ENCODE peak calls at places on chromosomes 4 and X, in seven cellular contexts. C, U, H, S, O, L and Y are unnamed samples.

GRCh38 chrX:152930516-152930915 is 32.6 kb downstream of the ZNF185 start:
- DNase-seq in C (no peak), U (no peak), H (no peak), S (no peak), O (no peak), L (no peak), Y (no peak)

GRCh38 chrX:23901805-23902204 is 5.9 kb downstream of the APOO start:
- DNase-seq in C (no peak), U (peak; percentile 26), H (peak; percentile 40), S (no peak), O (peak; percentile 72), L (no peak), Y (peak; percentile 11)

GRCh38 chr4:137253949-137254348 is 278.3 kb downstream of the PCDH18 start:
- DNase-seq in C (no peak), U (no peak), H (no peak), S (no peak), O (peak; percentile 36), L (no peak), Y (no peak)

GRCh38 chrX:2705036-2705435 is 13.9 kb downstream of the CD99 start:
- DNase-seq in C (no peak), U (no peak), H (no peak), S (no peak), O (no peak), L (no peak), Y (no peak)

GRCh38 chrX:78327370-78328048 is at the start of gene CYSLTR1:
- DNase-seq in C (no peak), U (no peak), H (no peak), S (no peak), O (no peak), L (peak; percentile 31), Y (no peak)

GRCh38 chr4:2044542-2045517 is 14.3 kb upstream of the NAT8L start:
- DNase-seq in C (no peak), U (no peak), H (no peak), S (no peak), O (no peak), L (no peak), Y (no peak)

GRCh38 chr4:101147283-101147682 is 200.0 kb downstream of the PPP3CA start:
- DNase-seq in C (no peak), U (no peak), H (no peak), S (no peak), O (no peak), L (no peak), Y (no peak)

GRCh38 chrX:115562492-115562872 is 1.5 kb downstream of the PLS3 start:
- DNase-seq in C (no peak), U (peak; percentile 3), H (peak; percentile 46), S (no peak), O (peak; percentile 55), L (no peak), Y (no peak)

GRCh38 chr4:73661646-73662119 is 41.4 kb upstream of the RASSF6 start:
- DNase-seq in C (no peak), U (no peak), H (no peak), S (no peak), O (peak; percentile 98), L (no peak), Y (no peak)

GRCh38 chr4:145299380-145300076 is 119.1 kb upstream of the OTUD4 start:
- DNase-seq in C (no peak), U (no peak), H (no peak), S (no peak), O (peak; percentile 88), L (no peak), Y (peak; percentile 36)

GRCh38 chr4:161815841-161816240 is 348.0 kb downstream of the FSTL5 start:
- DNase-seq in C (no peak), U (no peak), H (no peak), S (no peak), O (no peak), L (no peak), Y (no peak)

GRCh38 chr4:1471443-1472147 is 65.4 kb upstream of the NKX1-1 start:
- DNase-seq in C (peak; percentile 17), U (no peak), H (peak; percentile 28), S (no peak), O (no peak), L (no peak), Y (no peak)

GRCh38 chr4:1967512-1968149 is 41.1 kb downstream of the NELFA start:
- DNase-seq in C (no peak), U (no peak), H (no peak), S (no peak), O (no peak), L (no peak), Y (no peak)

GRCh38 chr4:37865450-37865849 is 25.4 kb upstream of the TBC1D1 start:
- DNase-seq in C (no peak), U (no peak), H (no peak), S (no peak), O (no peak), L (no peak), Y (no peak)